ENCODE peak calls at places on chromosomes 11 and 22, in ten cellular contexts. One of them, this sample, is unnamed. For H3K27me3, the result is how much of the 10 kb centered on the place peaks cover.

GRCh38 chr22:48636746-48637145 is 1190.9 kb downstream of the BRD1 start:
- DNase-seq in hepatocyte: no peak
- DNase-seq in cardiac muscle cell: no peak
- DNase-seq in heart left ventricle: no peak
- DNase-seq in transverse colon: no peak
- DNase-seq in lower lobe of right lung: no peak
- DNase-seq in tibial nerve: no peak
- DNase-seq in breast epithelium: no peak
- DNase-seq in IMR-90: no peak
- DNase-seq in suprapubic skin: no peak
- DNase-seq in this sample: no peak

GRCh38 chr11:108913204-108913603 is 248.3 kb downstream of the DDX10 start:
- DNase-seq in hepatocyte: no peak
- DNase-seq in cardiac muscle cell: no peak
- DNase-seq in heart left ventricle: no peak
- DNase-seq in transverse colon: no peak
- DNase-seq in lower lobe of right lung: no peak
- DNase-seq in tibial nerve: no peak
- DNase-seq in breast epithelium: no peak
- DNase-seq in IMR-90: no peak
- DNase-seq in suprapubic skin: no peak
- DNase-seq in this sample: no peak

GRCh38 chr11:79461144-79461543 is 20.3 kb upstream of the TENM4 start:
- DNase-seq in hepatocyte: peak
- DNase-seq in cardiac muscle cell: peak
- DNase-seq in heart left ventricle: no peak
- DNase-seq in transverse colon: no peak
- DNase-seq in lower lobe of right lung: no peak
- DNase-seq in tibial nerve: no peak
- DNase-seq in breast epithelium: no peak
- DNase-seq in IMR-90: peak
- DNase-seq in suprapubic skin: no peak
- DNase-seq in this sample: no peak

GRCh38 chr11:79487412-79487811 is 46.6 kb upstream of the TENM4 start:
- DNase-seq in hepatocyte: no peak
- DNase-seq in cardiac muscle cell: no peak
- DNase-seq in heart left ventricle: no peak
- DNase-seq in transverse colon: no peak
- DNase-seq in lower lobe of right lung: no peak
- DNase-seq in tibial nerve: no peak
- DNase-seq in breast epithelium: no peak
- DNase-seq in IMR-90: no peak
- DNase-seq in suprapubic skin: no peak
- DNase-seq in this sample: no peak

GRCh38 chr11:81792416-81792815 is 941.2 kb downstream of the FAM181B start:
- DNase-seq in hepatocyte: no peak
- DNase-seq in cardiac muscle cell: no peak
- DNase-seq in heart left ventricle: no peak
- DNase-seq in transverse colon: no peak
- DNase-seq in lower lobe of right lung: no peak
- DNase-seq in tibial nerve: no peak
- DNase-seq in breast epithelium: no peak
- DNase-seq in IMR-90: no peak
- DNase-seq in suprapubic skin: no peak
- DNase-seq in this sample: no peak

GRCh38 chr11:38416141-38416540 is 1818.1 kb upstream of the RAG2 start:
- DNase-seq in hepatocyte: no peak
- DNase-seq in cardiac muscle cell: no peak
- DNase-seq in heart left ventricle: no peak
- DNase-seq in transverse colon: no peak
- DNase-seq in lower lobe of right lung: no peak
- DNase-seq in tibial nerve: no peak
- DNase-seq in breast epithelium: no peak
- DNase-seq in IMR-90: no peak
- DNase-seq in suprapubic skin: no peak
- DNase-seq in this sample: no peak

GRCh38 chr11:58285483-58286040 is 17.5 kb upstream of the OR10W1 start:
- DNase-seq in hepatocyte: no peak
- DNase-seq in cardiac muscle cell: no peak
- DNase-seq in heart left ventricle: no peak
- DNase-seq in transverse colon: no peak
- DNase-seq in lower lobe of right lung: no peak
- DNase-seq in tibial nerve: no peak
- DNase-seq in breast epithelium: no peak
- DNase-seq in IMR-90: no peak
- DNase-seq in suprapubic skin: no peak
- DNase-seq in this sample: no peak

GRCh38 chr22:36764060-36764459 is 11.9 kb downstream of the IFT27 start:
- DNase-seq in hepatocyte: no peak
- DNase-seq in cardiac muscle cell: no peak
- DNase-seq in heart left ventricle: no peak
- DNase-seq in transverse colon: no peak
- DNase-seq in lower lobe of right lung: no peak
- DNase-seq in tibial nerve: no peak
- DNase-seq in breast epithelium: peak
- DNase-seq in IMR-90: no peak
- DNase-seq in suprapubic skin: peak
- DNase-seq in this sample: no peak

GRCh38 chr22:31248138-31248745 is 36.1 kb downstream of the LIMK2 start:
- DNase-seq in hepatocyte: peak
- DNase-seq in cardiac muscle cell: peak
- DNase-seq in heart left ventricle: peak
- DNase-seq in transverse colon: peak
- DNase-seq in lower lobe of right lung: peak
- DNase-seq in tibial nerve: peak
- DNase-seq in breast epithelium: peak
- DNase-seq in IMR-90: peak
- DNase-seq in suprapubic skin: peak
- DNase-seq in this sample: peak

GRCh38 chr11:117668291-117668690 is 128.7 kb downstream of the DSCAML1 start:
- DNase-seq in hepatocyte: no peak
- DNase-seq in cardiac muscle cell: no peak
- DNase-seq in heart left ventricle: no peak
- DNase-seq in transverse colon: no peak
- DNase-seq in lower lobe of right lung: no peak
- DNase-seq in tibial nerve: no peak
- DNase-seq in breast epithelium: no peak
- DNase-seq in IMR-90: no peak
- DNase-seq in suprapubic skin: no peak
- DNase-seq in this sample: no peak
- TF ChIP-seq CTCF in hepatocyte: no peak
- TF ChIP-seq CTCF in cardiac muscle cell: no peak
- TF ChIP-seq CTCF in heart left ventricle: no peak
- TF ChIP-seq CTCF in transverse colon: no peak
- TF ChIP-seq CTCF in lower lobe of right lung: no peak
- TF ChIP-seq CTCF in tibial nerve: no peak
- TF ChIP-seq CTCF in breast epithelium: no peak
- TF ChIP-seq CTCF in IMR-90: no peak
- TF ChIP-seq CTCF in suprapubic skin: no peak
- TF ChIP-seq CTCF in this sample: no peak

GRCh38 chr11:68271781-68272608 is at the start of gene C11orf24:
- DNase-seq in hepatocyte: peak
- DNase-seq in cardiac muscle cell: peak
- DNase-seq in heart left ventricle: peak
- DNase-seq in transverse colon: peak
- DNase-seq in lower lobe of right lung: peak
- DNase-seq in tibial nerve: peak
- DNase-seq in breast epithelium: peak
- DNase-seq in IMR-90: peak
- DNase-seq in suprapubic skin: peak
- DNase-seq in this sample: peak

GRCh38 chr11:68271023-68271780 is 571 bp downstream of the C11orf24 start:
- DNase-seq in hepatocyte: peak
- DNase-seq in cardiac muscle cell: peak
- DNase-seq in heart left ventricle: no peak
- DNase-seq in transverse colon: peak
- DNase-seq in lower lobe of right lung: peak
- DNase-seq in tibial nerve: no peak
- DNase-seq in breast epithelium: no peak
- DNase-seq in IMR-90: peak
- DNase-seq in suprapubic skin: peak
- DNase-seq in this sample: peak

GRCh38 chr11:68269414-68270081 is 2.2 kb downstream of the C11orf24 start:
- DNase-seq in hepatocyte: peak
- DNase-seq in cardiac muscle cell: peak
- DNase-seq in heart left ventricle: no peak
- DNase-seq in transverse colon: no peak
- DNase-seq in lower lobe of right lung: no peak
- DNase-seq in tibial nerve: no peak
- DNase-seq in breast epithelium: no peak
- DNase-seq in IMR-90: peak
- DNase-seq in suprapubic skin: no peak
- DNase-seq in this sample: no peak

GRCh38 chr11:68267881-68268240 is 3.9 kb downstream of the C11orf24 start:
- DNase-seq in hepatocyte: no peak
- DNase-seq in cardiac muscle cell: no peak
- DNase-seq in heart left ventricle: no peak
- DNase-seq in transverse colon: no peak
- DNase-seq in lower lobe of right lung: no peak
- DNase-seq in tibial nerve: no peak
- DNase-seq in breast epithelium: no peak
- DNase-seq in IMR-90: no peak
- DNase-seq in suprapubic skin: no peak
- DNase-seq in this sample: no peak

GRCh38 chr11:68270334-68271022 is 1.3 kb downstream of the C11orf24 start:
- DNase-seq in hepatocyte: peak
- DNase-seq in cardiac muscle cell: no peak
- DNase-seq in heart left ventricle: no peak
- DNase-seq in transverse colon: peak
- DNase-seq in lower lobe of right lung: no peak
- DNase-seq in tibial nerve: no peak
- DNase-seq in breast epithelium: no peak
- DNase-seq in IMR-90: no peak
- DNase-seq in suprapubic skin: no peak
- DNase-seq in this sample: no peak
- H3K27ac ChIP-seq in hepatocyte: peak
- H3K27ac ChIP-seq in cardiac muscle cell: peak
- H3K27ac ChIP-seq in heart left ventricle: peak
- H3K27ac ChIP-seq in transverse colon: peak
- H3K27ac ChIP-seq in lower lobe of right lung: peak
- H3K27ac ChIP-seq in tibial nerve: peak
- H3K27ac ChIP-seq in breast epithelium: peak
- H3K27ac ChIP-seq in IMR-90: peak
- H3K27ac ChIP-seq in suprapubic skin: peak
- H3K27ac ChIP-seq in this sample: no peak

DNA sequence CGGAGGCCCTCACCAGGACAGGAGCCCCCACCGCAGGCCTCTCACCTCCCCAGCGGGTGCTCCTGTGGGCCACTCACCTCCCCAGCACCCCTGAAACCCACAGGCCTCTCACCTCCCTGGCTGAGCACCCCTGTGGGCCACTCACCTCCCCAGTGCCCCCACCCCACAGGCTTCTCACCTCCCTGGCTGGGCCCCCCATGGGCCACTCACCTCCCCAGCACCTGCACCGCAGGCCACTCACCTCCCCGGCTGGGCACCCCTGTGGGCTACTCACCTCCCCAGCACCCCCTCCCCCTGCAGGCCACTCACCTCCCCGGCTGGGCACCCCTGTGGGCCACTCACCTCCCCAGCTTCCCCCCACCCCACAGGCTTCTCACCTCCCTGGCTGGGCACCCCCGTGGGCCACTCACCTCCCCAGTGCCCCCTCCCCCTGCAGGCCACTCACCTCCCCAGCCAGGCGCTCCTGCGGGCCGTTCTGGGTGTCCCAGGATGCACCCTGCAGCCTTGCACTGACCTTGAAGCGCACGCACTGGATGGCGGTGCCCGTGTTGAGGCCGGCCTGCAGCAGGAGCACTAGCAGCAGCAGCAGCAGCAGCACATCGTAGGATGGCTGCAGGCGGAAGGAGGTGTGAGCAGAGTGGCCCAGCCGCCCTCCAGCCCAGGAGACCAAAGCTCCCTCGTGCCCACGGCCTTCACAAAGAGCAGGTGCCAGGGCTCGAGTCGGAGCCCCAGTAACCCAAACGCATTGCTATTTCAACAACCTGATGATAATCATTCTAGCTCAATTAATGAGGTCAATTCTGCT is 5.7 kb upstream of the TTLL8 start:
- DNase-seq in hepatocyte: no peak
- DNase-seq in cardiac muscle cell: no peak
- DNase-seq in heart left ventricle: peak
- DNase-seq in transverse colon: no peak
- DNase-seq in lower lobe of right lung: no peak
- DNase-seq in tibial nerve: no peak
- DNase-seq in breast epithelium: no peak
- DNase-seq in IMR-90: no peak
- DNase-seq in suprapubic skin: no peak
- DNase-seq in this sample: no peak
- H3K27me3 ChIP-seq in hepatocyte: under half
- H3K27me3 ChIP-seq in cardiac muscle cell: under half
- H3K27me3 ChIP-seq in heart left ventricle: under half
- H3K27me3 ChIP-seq in transverse colon: under half
- H3K27me3 ChIP-seq in lower lobe of right lung: under half
- H3K27me3 ChIP-seq in tibial nerve: under half
- H3K27me3 ChIP-seq in breast epithelium: under half
- H3K27me3 ChIP-seq in IMR-90: under half
- H3K27me3 ChIP-seq in suprapubic skin: under half
- H3K27me3 ChIP-seq in this sample: under half

GRCh38 chr22:19718255-19719054 is 4.2 kb downstream of the SEPTIN5 start:
- DNase-seq in hepatocyte: no peak
- DNase-seq in cardiac muscle cell: no peak
- DNase-seq in heart left ventricle: peak
- DNase-seq in transverse colon: no peak
- DNase-seq in lower lobe of right lung: no peak
- DNase-seq in tibial nerve: no peak
- DNase-seq in breast epithelium: no peak
- DNase-seq in IMR-90: no peak
- DNase-seq in suprapubic skin: no peak
- DNase-seq in this sample: no peak
- TF ChIP-seq CTCF in hepatocyte: no peak
- TF ChIP-seq CTCF in cardiac muscle cell: no peak
- TF ChIP-seq CTCF in heart left ventricle: peak
- TF ChIP-seq CTCF in transverse colon: no peak
- TF ChIP-seq CTCF in lower lobe of right lung: peak
- TF ChIP-seq CTCF in tibial nerve: no peak
- TF ChIP-seq CTCF in breast epithelium: no peak
- TF ChIP-seq CTCF in IMR-90: no peak
- TF ChIP-seq CTCF in suprapubic skin: no peak
- TF ChIP-seq CTCF in this sample: peak